ENCODE peak calls at places on chromosome 11, in ten cellular contexts. T is naive thymus-derived CD4-positive, alpha-beta T cell; G is 8988T; O is fibroblast of lung; C is HepG2; I is GM12865; Y is NCI-H774; R is stimulated activated CD4-positive, alpha-beta T cell treated with anti-CD3 and anti-CD28 coated beads, Interleukin-4, amount 100 ng/mL, for 24 hours; N is ureter; D is posterior cingulate gyrus. F is an unnamed sample.

GRCh38 chr11:35246725-35247124 is 107.8 kb downstream of the CD44 start:
- DNase-seq in T (no peak), G (no peak), O (no peak), C (no peak), I (no peak), Y (no peak), R (no peak), N (no peak), D (no peak), F (no peak)

GRCh38 chr11:126334665-126335462 is 20.6 kb upstream of the ST3GAL4 start:
- DNase-seq in T (no peak), G (no peak), O (no peak), C (no peak), I (no peak), Y (no peak), R (no peak), N (no peak), D (no peak), F (no peak)

GRCh38 chr11:44854146-44854545 is 96.5 kb downstream of the TP53I11 start:
- DNase-seq in T (no peak), G (no peak), O (no peak), C (no peak), I (no peak), Y (no peak), R (no peak), N (no peak), D (no peak), F (no peak)

GRCh38 chr11:35974878-35975578 is 31.2 kb downstream of the LDLRAD3 start:
- DNase-seq in T (no peak), G (no peak), O (no peak), C (no peak), I (no peak), Y (no peak), R (no peak), N (no peak), D (no peak), F (no peak)

GRCh38 chr11:66116576-66117361 is 46.7 kb downstream of the PACS1 start:
- DNase-seq in T (no peak), G (no peak), O (no peak), C (no peak), I (peak), Y (no peak), R (no peak), N (no peak), D (no peak), F (no peak)

GRCh38 chr11:43547900-43548381 is 132.6 kb upstream of the HSD17B12 start:
- DNase-seq in T (peak), G (no peak), O (peak), C (no peak), I (no peak), Y (no peak), R (no peak), N (no peak), D (peak), F (no peak)

GRCh38 chr11:10742460-10743208 is 8.4 kb upstream of the CTR9 start:
- DNase-seq in T (no peak), G (no peak), O (peak), C (no peak), I (no peak), Y (no peak), R (peak), N (no peak), D (no peak), F (no peak)

GRCh38 chr11:13143486-13144297 is 133.9 kb upstream of the BMAL1 start:
- DNase-seq in T (no peak), G (no peak), O (no peak), C (no peak), I (peak), Y (no peak), R (no peak), N (peak), D (no peak), F (peak)

GRCh38 chr11:104191124-104191523 is 27.2 kb upstream of the PDGFD start:
- DNase-seq in T (no peak), G (no peak), O (peak), C (no peak), I (no peak), Y (no peak), R (no peak), N (no peak), D (no peak), F (no peak)

GRCh38 chr11:12353534-12353933 is 23.8 kb upstream of the PARVA start:
- DNase-seq in T (no peak), G (no peak), O (no peak), C (no peak), I (no peak), Y (no peak), R (no peak), N (no peak), D (no peak), F (no peak)

GRCh38 chr11:26027887-26028286 is 304.0 kb upstream of the ANO3 start:
- DNase-seq in T (no peak), G (no peak), O (no peak), C (no peak), I (peak), Y (no peak), R (no peak), N (no peak), D (no peak), F (no peak)